ENCODE peak calls at places on chromosomes 2 and 18, in four cellular contexts. One of them, this sample, is unnamed.

GRCh38 chr2:80462654-80463053 is 158.1 kb upstream of the LRRTM1 start:
- DNase-seq in LoVo: no peak
- DNase-seq in activated naive CD4-positive, alpha-beta T cell: no peak
- DNase-seq in activated CD4-positive, alpha-beta T cell treated with anti-CD3 and anti-CD28 coated beads, Interleukin-2, amount 50 U/mL, for 48 hours: no peak
- DNase-seq in this sample: no peak

GRCh38 chr2:207473203-207473865 is 56.4 kb upstream of the CREB1 start:
- DNase-seq in activated naive CD4-positive, alpha-beta T cell: peak
- DNase-seq in LoVo: peak
- DNase-seq in activated CD4-positive, alpha-beta T cell treated with anti-CD3 and anti-CD28 coated beads, Interleukin-2, amount 50 U/mL, for 48 hours: peak
- DNase-seq in this sample: no peak

GRCh38 chr2:11357428-11357972 is 13.1 kb upstream of the ROCK2 start:
- DNase-seq in activated naive CD4-positive, alpha-beta T cell: no peak
- DNase-seq in LoVo: no peak
- DNase-seq in activated CD4-positive, alpha-beta T cell treated with anti-CD3 and anti-CD28 coated beads, Interleukin-2, amount 50 U/mL, for 48 hours: no peak
- DNase-seq in this sample: no peak

GRCh38 chr2:240814280-240814679 is 5.7 kb downstream of the KIF1A start:
- DNase-seq in activated naive CD4-positive, alpha-beta T cell: no peak
- DNase-seq in LoVo: no peak
- DNase-seq in activated CD4-positive, alpha-beta T cell treated with anti-CD3 and anti-CD28 coated beads, Interleukin-2, amount 50 U/mL, for 48 hours: no peak
- DNase-seq in this sample: no peak

GRCh38 chr2:41782306-41783158 is 265.3 kb upstream of the PKDCC start:
- DNase-seq in activated naive CD4-positive, alpha-beta T cell: no peak
- DNase-seq in LoVo: peak
- DNase-seq in activated CD4-positive, alpha-beta T cell treated with anti-CD3 and anti-CD28 coated beads, Interleukin-2, amount 50 U/mL, for 48 hours: peak
- DNase-seq in this sample: peak

GRCh38 chr18:42373584-42373983 is 418.6 kb downstream of the PIK3C3 start:
- DNase-seq in activated CD4-positive, alpha-beta T cell treated with anti-CD3 and anti-CD28 coated beads, Interleukin-2, amount 50 U/mL, for 48 hours: no peak
- DNase-seq in activated naive CD4-positive, alpha-beta T cell: no peak
- DNase-seq in LoVo: no peak
- DNase-seq in this sample: no peak

GRCh38 chr2:218980800-218981389 is 4.1 kb downstream of the FEV start:
- DNase-seq in activated CD4-positive, alpha-beta T cell treated with anti-CD3 and anti-CD28 coated beads, Interleukin-2, amount 50 U/mL, for 48 hours: peak
- DNase-seq in LoVo: no peak
- DNase-seq in activated naive CD4-positive, alpha-beta T cell: no peak
- DNase-seq in this sample: no peak

GRCh38 chr2:177812713-177813396 is 259.7 kb downstream of the PDE11A start:
- DNase-seq in activated CD4-positive, alpha-beta T cell treated with anti-CD3 and anti-CD28 coated beads, Interleukin-2, amount 50 U/mL, for 48 hours: no peak
- DNase-seq in activated naive CD4-positive, alpha-beta T cell: no peak
- DNase-seq in LoVo: no peak
- DNase-seq in this sample: no peak

GRCh38 chr2:173521450-173522192 is 166.9 kb downstream of the CDCA7 start:
- DNase-seq in LoVo: peak
- DNase-seq in activated CD4-positive, alpha-beta T cell treated with anti-CD3 and anti-CD28 coated beads, Interleukin-2, amount 50 U/mL, for 48 hours: no peak
- DNase-seq in activated naive CD4-positive, alpha-beta T cell: no peak
- DNase-seq in this sample: no peak

GRCh38 chr2:165825041-165825440 is 31.0 kb upstream of the GALNT3 start:
- DNase-seq in activated CD4-positive, alpha-beta T cell treated with anti-CD3 and anti-CD28 coated beads, Interleukin-2, amount 50 U/mL, for 48 hours: no peak
- DNase-seq in activated naive CD4-positive, alpha-beta T cell: no peak
- DNase-seq in LoVo: no peak
- DNase-seq in this sample: no peak

GRCh38 chr2:187294043-187294442 is 154.0 kb downstream of the CALCRL start:
- DNase-seq in activated CD4-positive, alpha-beta T cell treated with anti-CD3 and anti-CD28 coated beads, Interleukin-2, amount 50 U/mL, for 48 hours: no peak
- DNase-seq in LoVo: no peak
- DNase-seq in activated naive CD4-positive, alpha-beta T cell: no peak
- DNase-seq in this sample: no peak

GRCh38 chr2:29821591-29821990 is 99.8 kb downstream of the ALK start:
- DNase-seq in activated naive CD4-positive, alpha-beta T cell: no peak
- DNase-seq in LoVo: no peak
- DNase-seq in activated CD4-positive, alpha-beta T cell treated with anti-CD3 and anti-CD28 coated beads, Interleukin-2, amount 50 U/mL, for 48 hours: no peak
- DNase-seq in this sample: no peak

GRCh38 chr18:79047556-79048244 is 21.5 kb upstream of the ATP9B start:
- DNase-seq in activated CD4-positive, alpha-beta T cell treated with anti-CD3 and anti-CD28 coated beads, Interleukin-2, amount 50 U/mL, for 48 hours: no peak
- DNase-seq in LoVo: peak
- DNase-seq in activated naive CD4-positive, alpha-beta T cell: no peak
- DNase-seq in this sample: no peak

GRCh38 chr2:42513252-42513918 is 19.6 kb upstream of the KCNG3 start:
- DNase-seq in activated naive CD4-positive, alpha-beta T cell: no peak
- DNase-seq in activated CD4-positive, alpha-beta T cell treated with anti-CD3 and anti-CD28 coated beads, Interleukin-2, amount 50 U/mL, for 48 hours: peak
- DNase-seq in LoVo: peak
- DNase-seq in this sample: peak

GRCh38 chr18:79383388-79384056 is 12.2 kb upstream of the NFATC1 start:
- DNase-seq in LoVo: no peak
- DNase-seq in activated CD4-positive, alpha-beta T cell treated with anti-CD3 and anti-CD28 coated beads, Interleukin-2, amount 50 U/mL, for 48 hours: no peak
- DNase-seq in activated naive CD4-positive, alpha-beta T cell: no peak
- DNase-seq in this sample: no peak

GRCh38 chr2:171272039-171272438 is 111.3 kb upstream of the TLK1 start:
- DNase-seq in LoVo: peak
- DNase-seq in activated naive CD4-positive, alpha-beta T cell: no peak
- DNase-seq in activated CD4-positive, alpha-beta T cell treated with anti-CD3 and anti-CD28 coated beads, Interleukin-2, amount 50 U/mL, for 48 hours: no peak
- DNase-seq in this sample: peak

GRCh38 chr18:25327631-25328030 is 24.3 kb downstream of the ZNF521 start:
- DNase-seq in activated CD4-positive, alpha-beta T cell treated with anti-CD3 and anti-CD28 coated beads, Interleukin-2, amount 50 U/mL, for 48 hours: no peak
- DNase-seq in LoVo: no peak
- DNase-seq in activated naive CD4-positive, alpha-beta T cell: no peak
- DNase-seq in this sample: no peak

GRCh38 chr2:14081526-14081925 is 551.0 kb upstream of the LRATD1 start:
- DNase-seq in activated naive CD4-positive, alpha-beta T cell: no peak
- DNase-seq in LoVo: no peak
- DNase-seq in activated CD4-positive, alpha-beta T cell treated with anti-CD3 and anti-CD28 coated beads, Interleukin-2, amount 50 U/mL, for 48 hours: no peak
- DNase-seq in this sample: no peak

GRCh38 chr2:238133499-238134392 is 4.7 kb upstream of the KLHL30 start:
- DNase-seq in LoVo: no peak
- DNase-seq in activated CD4-positive, alpha-beta T cell treated with anti-CD3 and anti-CD28 coated beads, Interleukin-2, amount 50 U/mL, for 48 hours: no peak
- DNase-seq in activated naive CD4-positive, alpha-beta T cell: no peak
- DNase-seq in this sample: no peak

GRCh38 chr18:37511933-37512332 is 53.7 kb downstream of the CELF4 start:
- DNase-seq in activated CD4-positive, alpha-beta T cell treated with anti-CD3 and anti-CD28 coated beads, Interleukin-2, amount 50 U/mL, for 48 hours: no peak
- DNase-seq in activated naive CD4-positive, alpha-beta T cell: no peak
- DNase-seq in LoVo: no peak
- DNase-seq in this sample: no peak

GRCh38 chr2:242011991-242012764 is 142.6 kb downstream of the RTP5 start:
- DNase-seq in activated naive CD4-positive, alpha-beta T cell: no peak
- DNase-seq in LoVo: no peak
- DNase-seq in activated CD4-positive, alpha-beta T cell treated with anti-CD3 and anti-CD28 coated beads, Interleukin-2, amount 50 U/mL, for 48 hours: no peak
- DNase-seq in this sample: no peak

GRCh38 chr18:13191779-13192178 is 26.8 kb upstream of the LDLRAD4 start:
- DNase-seq in LoVo: no peak
- DNase-seq in activated CD4-positive, alpha-beta T cell treated with anti-CD3 and anti-CD28 coated beads, Interleukin-2, amount 50 U/mL, for 48 hours: no peak
- DNase-seq in activated naive CD4-positive, alpha-beta T cell: no peak
- DNase-seq in this sample: no peak

GRCh38 chr18:64167408-64167807 is 18.5 kb upstream of the LINC00305 start:
- DNase-seq in activated naive CD4-positive, alpha-beta T cell: no peak
- DNase-seq in LoVo: no peak
- DNase-seq in activated CD4-positive, alpha-beta T cell treated with anti-CD3 and anti-CD28 coated beads, Interleukin-2, amount 50 U/mL, for 48 hours: no peak
- DNase-seq in this sample: no peak

GRCh38 chr2:157627594-157628281 is 926 bp downstream of the ACVR1C start:
- DNase-seq in activated CD4-positive, alpha-beta T cell treated with anti-CD3 and anti-CD28 coated beads, Interleukin-2, amount 50 U/mL, for 48 hours: peak
- DNase-seq in activated naive CD4-positive, alpha-beta T cell: peak
- DNase-seq in LoVo: peak
- DNase-seq in this sample: no peak

GRCh38 chr2:98524168-98524567 is 79.5 kb downstream of the INPP4A start:
- DNase-seq in activated CD4-positive, alpha-beta T cell treated with anti-CD3 and anti-CD28 coated beads, Interleukin-2, amount 50 U/mL, for 48 hours: no peak
- DNase-seq in activated naive CD4-positive, alpha-beta T cell: no peak
- DNase-seq in LoVo: no peak
- DNase-seq in this sample: no peak

GRCh38 chr18:36772339-36772738 is 56.5 kb downstream of the TPGS2 start:
- DNase-seq in activated CD4-positive, alpha-beta T cell treated with anti-CD3 and anti-CD28 coated beads, Interleukin-2, amount 50 U/mL, for 48 hours: no peak
- DNase-seq in activated naive CD4-positive, alpha-beta T cell: no peak
- DNase-seq in LoVo: no peak
- DNase-seq in this sample: no peak

GRCh38 chr2:20209373-20210109 is 15.4 kb downstream of the SDC1 start:
- DNase-seq in LoVo: no peak
- DNase-seq in activated naive CD4-positive, alpha-beta T cell: no peak
- DNase-seq in activated CD4-positive, alpha-beta T cell treated with anti-CD3 and anti-CD28 coated beads, Interleukin-2, amount 50 U/mL, for 48 hours: no peak
- DNase-seq in this sample: no peak

GRCh38 chr2:239035361-239035814 is 187.5 kb downstream of the TWIST2 start:
- DNase-seq in LoVo: peak
- DNase-seq in activated naive CD4-positive, alpha-beta T cell: peak
- DNase-seq in activated CD4-positive, alpha-beta T cell treated with anti-CD3 and anti-CD28 coated beads, Interleukin-2, amount 50 U/mL, for 48 hours: peak
- DNase-seq in this sample: peak

GRCh38 chr2:226270279-226270678 is 529.3 kb downstream of the IRS1 start:
- DNase-seq in activated CD4-positive, alpha-beta T cell treated with anti-CD3 and anti-CD28 coated beads, Interleukin-2, amount 50 U/mL, for 48 hours: no peak
- DNase-seq in LoVo: no peak
- DNase-seq in activated naive CD4-positive, alpha-beta T cell: no peak
- DNase-seq in this sample: no peak

GRCh38 chr2:219228026-219228744 is 1.3 kb downstream of the ATG9A start:
- DNase-seq in activated CD4-positive, alpha-beta T cell treated with anti-CD3 and anti-CD28 coated beads, Interleukin-2, amount 50 U/mL, for 48 hours: no peak
- DNase-seq in activated naive CD4-positive, alpha-beta T cell: no peak
- DNase-seq in LoVo: no peak
- DNase-seq in this sample: no peak

GRCh38 chr2:239944706-239945551 is 80.2 kb downstream of the NDUFA10 start:
- DNase-seq in activated naive CD4-positive, alpha-beta T cell: peak
- DNase-seq in LoVo: no peak
- DNase-seq in activated CD4-positive, alpha-beta T cell treated with anti-CD3 and anti-CD28 coated beads, Interleukin-2, amount 50 U/mL, for 48 hours: peak
- DNase-seq in this sample: no peak

GRCh38 chr2:160372585-160372984 is 121.0 kb downstream of the RBMS1 start:
- DNase-seq in activated CD4-positive, alpha-beta T cell treated with anti-CD3 and anti-CD28 coated beads, Interleukin-2, amount 50 U/mL, for 48 hours: no peak
- DNase-seq in activated naive CD4-positive, alpha-beta T cell: no peak
- DNase-seq in LoVo: no peak
- DNase-seq in this sample: no peak

GRCh38 chr2:238601433-238602222 is 174.9 kb downstream of the ASB1 start:
- DNase-seq in activated CD4-positive, alpha-beta T cell treated with anti-CD3 and anti-CD28 coated beads, Interleukin-2, amount 50 U/mL, for 48 hours: no peak
- DNase-seq in LoVo: no peak
- DNase-seq in activated naive CD4-positive, alpha-beta T cell: no peak
- DNase-seq in this sample: no peak

GRCh38 chr2:68771211-68771721 is 36.7 kb downstream of the ARHGAP25 start:
- DNase-seq in activated CD4-positive, alpha-beta T cell treated with anti-CD3 and anti-CD28 coated beads, Interleukin-2, amount 50 U/mL, for 48 hours: no peak
- DNase-seq in activated naive CD4-positive, alpha-beta T cell: no peak
- DNase-seq in LoVo: no peak
- DNase-seq in this sample: no peak